ENCODE peak calls at places on chromosomes 11 and 22, in nine cellular contexts. One of them, this sample, is unnamed.

GRCh38 chr11:131591051-131591461 is 220.6 kb downstream of the NTM start:
- DNase-seq in GM23338: peak
- DNase-seq in sigmoid colon: no peak
- DNase-seq in transverse colon: no peak
- DNase-seq in HCT116: no peak
- DNase-seq in SK-N-MC: no peak
- DNase-seq in Panc1: no peak
- DNase-seq in endothelial cell of umbilical vein: no peak
- DNase-seq in K562: no peak
- DNase-seq in this sample: no peak

GRCh38 chr11:129643031-129643721 is 172.5 kb upstream of the TMEM45B start:
- DNase-seq in endothelial cell of umbilical vein: no peak
- DNase-seq in sigmoid colon: no peak
- DNase-seq in Panc1: no peak
- DNase-seq in GM23338: no peak
- DNase-seq in transverse colon: no peak
- DNase-seq in SK-N-MC: no peak
- DNase-seq in HCT116: no peak
- DNase-seq in K562: no peak
- DNase-seq in this sample: no peak

GRCh38 chr11:108122166-108122628 is 830 bp downstream of the ACAT1 start:
- DNase-seq in endothelial cell of umbilical vein: no peak
- DNase-seq in HCT116: no peak
- DNase-seq in Panc1: no peak
- DNase-seq in sigmoid colon: no peak
- DNase-seq in K562: peak
- DNase-seq in transverse colon: peak
- DNase-seq in SK-N-MC: no peak
- DNase-seq in GM23338: peak
- DNase-seq in this sample: no peak

GRCh38 chr22:47837703-47838102 is 1075.3 kb downstream of the TBC1D22A start:
- DNase-seq in K562: peak
- DNase-seq in SK-N-MC: peak
- DNase-seq in sigmoid colon: no peak
- DNase-seq in GM23338: peak
- DNase-seq in HCT116: peak
- DNase-seq in transverse colon: no peak
- DNase-seq in Panc1: no peak
- DNase-seq in endothelial cell of umbilical vein: no peak
- DNase-seq in this sample: no peak

GRCh38 chr22:20807315-20807752 is 33.4 kb downstream of the SERPIND1 start:
- DNase-seq in sigmoid colon: no peak
- DNase-seq in GM23338: no peak
- DNase-seq in HCT116: peak
- DNase-seq in K562: peak
- DNase-seq in Panc1: peak
- DNase-seq in transverse colon: no peak
- DNase-seq in endothelial cell of umbilical vein: no peak
- DNase-seq in SK-N-MC: no peak
- DNase-seq in this sample: no peak

GRCh38 chr11:128422576-128423370 is 164.6 kb downstream of the ETS1 start:
- DNase-seq in transverse colon: peak
- DNase-seq in HCT116: no peak
- DNase-seq in GM23338: no peak
- DNase-seq in K562: no peak
- DNase-seq in endothelial cell of umbilical vein: no peak
- DNase-seq in SK-N-MC: no peak
- DNase-seq in sigmoid colon: no peak
- DNase-seq in Panc1: no peak
- DNase-seq in this sample: no peak

GRCh38 chr11:62554377-62554776 is 7.8 kb upstream of the AHNAK start:
- DNase-seq in Panc1: no peak
- DNase-seq in K562: no peak
- DNase-seq in endothelial cell of umbilical vein: no peak
- DNase-seq in SK-N-MC: no peak
- DNase-seq in HCT116: no peak
- DNase-seq in sigmoid colon: peak
- DNase-seq in GM23338: peak
- DNase-seq in transverse colon: no peak
- DNase-seq in this sample: no peak

GRCh38 chr11:66848671-66849500 is 5.6 kb downstream of the RCE1 start:
- DNase-seq in transverse colon: no peak
- DNase-seq in K562: no peak
- DNase-seq in endothelial cell of umbilical vein: no peak
- DNase-seq in SK-N-MC: no peak
- DNase-seq in sigmoid colon: peak
- DNase-seq in HCT116: no peak
- DNase-seq in Panc1: no peak
- DNase-seq in GM23338: no peak
- DNase-seq in this sample: peak

GRCh38 chr22:23216331-23217170 is 36.2 kb downstream of the BCR start:
- DNase-seq in GM23338: no peak
- DNase-seq in K562: peak
- DNase-seq in SK-N-MC: no peak
- DNase-seq in transverse colon: no peak
- DNase-seq in HCT116: no peak
- DNase-seq in Panc1: no peak
- DNase-seq in sigmoid colon: no peak
- DNase-seq in endothelial cell of umbilical vein: no peak
- DNase-seq in this sample: no peak

GRCh38 chr11:7900686-7901085 is 30.4 kb downstream of the OR10A6 start:
- DNase-seq in sigmoid colon: no peak
- DNase-seq in GM23338: no peak
- DNase-seq in transverse colon: peak
- DNase-seq in SK-N-MC: no peak
- DNase-seq in Panc1: no peak
- DNase-seq in endothelial cell of umbilical vein: no peak
- DNase-seq in K562: no peak
- DNase-seq in HCT116: no peak
- DNase-seq in this sample: no peak

GRCh38 chr11:29629281-29629680 is 387.5 kb downstream of the KCNA4 start:
- DNase-seq in Panc1: no peak
- DNase-seq in sigmoid colon: no peak
- DNase-seq in HCT116: no peak
- DNase-seq in GM23338: no peak
- DNase-seq in endothelial cell of umbilical vein: no peak
- DNase-seq in transverse colon: no peak
- DNase-seq in K562: no peak
- DNase-seq in SK-N-MC: no peak
- DNase-seq in this sample: no peak

GRCh38 chr22:27804683-27805297 is 3.2 kb upstream of the MN1 start:
- DNase-seq in transverse colon: peak
- DNase-seq in SK-N-MC: peak
- DNase-seq in Panc1: peak
- DNase-seq in sigmoid colon: peak
- DNase-seq in endothelial cell of umbilical vein: peak
- DNase-seq in K562: peak
- DNase-seq in GM23338: peak
- DNase-seq in HCT116: no peak
- DNase-seq in this sample: peak

GRCh38 chr11:78741794-78742193 is 167.1 kb upstream of the NARS2 start:
- DNase-seq in GM23338: no peak
- DNase-seq in SK-N-MC: no peak
- DNase-seq in HCT116: no peak
- DNase-seq in Panc1: no peak
- DNase-seq in K562: no peak
- DNase-seq in endothelial cell of umbilical vein: no peak
- DNase-seq in transverse colon: no peak
- DNase-seq in sigmoid colon: no peak
- DNase-seq in this sample: no peak

GRCh38 chr11:125071408-125071807 is 8.3 kb downstream of the SLC37A2 start:
- DNase-seq in endothelial cell of umbilical vein: no peak
- DNase-seq in K562: no peak
- DNase-seq in SK-N-MC: no peak
- DNase-seq in GM23338: no peak
- DNase-seq in Panc1: no peak
- DNase-seq in sigmoid colon: peak
- DNase-seq in HCT116: no peak
- DNase-seq in transverse colon: no peak
- DNase-seq in this sample: no peak

GRCh38 chr22:22033803-22034468 is 51.3 kb upstream of the TOP3B start:
- DNase-seq in transverse colon: no peak
- DNase-seq in sigmoid colon: no peak
- DNase-seq in HCT116: no peak
- DNase-seq in K562: no peak
- DNase-seq in SK-N-MC: no peak
- DNase-seq in Panc1: no peak
- DNase-seq in endothelial cell of umbilical vein: no peak
- DNase-seq in GM23338: no peak
- DNase-seq in this sample: no peak

GRCh38 chr22:17734197-17734596 is 40.1 kb downstream of the BID start:
- DNase-seq in GM23338: no peak
- DNase-seq in sigmoid colon: no peak
- DNase-seq in K562: no peak
- DNase-seq in HCT116: no peak
- DNase-seq in SK-N-MC: no peak
- DNase-seq in transverse colon: no peak
- DNase-seq in endothelial cell of umbilical vein: peak
- DNase-seq in Panc1: no peak
- DNase-seq in this sample: no peak

GRCh38 chr11:134574425-134574824 is 162.4 kb upstream of the B3GAT1 start:
- DNase-seq in endothelial cell of umbilical vein: no peak
- DNase-seq in transverse colon: no peak
- DNase-seq in Panc1: no peak
- DNase-seq in K562: no peak
- DNase-seq in GM23338: no peak
- DNase-seq in SK-N-MC: no peak
- DNase-seq in sigmoid colon: peak
- DNase-seq in HCT116: no peak
- DNase-seq in this sample: no peak

GRCh38 chr22:19576460-19577421 is 52.5 kb upstream of the CLDN5 start:
- DNase-seq in GM23338: peak
- DNase-seq in sigmoid colon: peak
- DNase-seq in K562: peak
- DNase-seq in transverse colon: no peak
- DNase-seq in endothelial cell of umbilical vein: peak
- DNase-seq in HCT116: no peak
- DNase-seq in Panc1: no peak
- DNase-seq in SK-N-MC: no peak
- DNase-seq in this sample: peak

GRCh38 chr22:41524283-41524682 is 20.0 kb downstream of the POLR3H start:
- DNase-seq in K562: no peak
- DNase-seq in HCT116: no peak
- DNase-seq in Panc1: no peak
- DNase-seq in transverse colon: peak
- DNase-seq in sigmoid colon: peak
- DNase-seq in SK-N-MC: no peak
- DNase-seq in endothelial cell of umbilical vein: peak
- DNase-seq in GM23338: no peak
- DNase-seq in this sample: no peak

GRCh38 chr22:49965291-49966040 is 4.9 kb downstream of the PIM3 start:
- DNase-seq in sigmoid colon: peak
- DNase-seq in transverse colon: peak
- DNase-seq in K562: no peak
- DNase-seq in GM23338: no peak
- DNase-seq in endothelial cell of umbilical vein: no peak
- DNase-seq in Panc1: no peak
- DNase-seq in HCT116: no peak
- DNase-seq in SK-N-MC: no peak
- DNase-seq in this sample: no peak
- TF ChIP-seq POLR2AphosphoS5 in sigmoid colon: no peak
- TF ChIP-seq POLR2AphosphoS5 in transverse colon: peak
- TF ChIP-seq POLR2AphosphoS5 in K562: no peak
- TF ChIP-seq POLR2AphosphoS5 in GM23338: no peak
- TF ChIP-seq POLR2AphosphoS5 in endothelial cell of umbilical vein: peak
- TF ChIP-seq POLR2AphosphoS5 in Panc1: peak
- TF ChIP-seq POLR2AphosphoS5 in HCT116: no peak
- TF ChIP-seq POLR2AphosphoS5 in SK-N-MC: no peak
- TF ChIP-seq POLR2AphosphoS5 in this sample: peak

DNA sequence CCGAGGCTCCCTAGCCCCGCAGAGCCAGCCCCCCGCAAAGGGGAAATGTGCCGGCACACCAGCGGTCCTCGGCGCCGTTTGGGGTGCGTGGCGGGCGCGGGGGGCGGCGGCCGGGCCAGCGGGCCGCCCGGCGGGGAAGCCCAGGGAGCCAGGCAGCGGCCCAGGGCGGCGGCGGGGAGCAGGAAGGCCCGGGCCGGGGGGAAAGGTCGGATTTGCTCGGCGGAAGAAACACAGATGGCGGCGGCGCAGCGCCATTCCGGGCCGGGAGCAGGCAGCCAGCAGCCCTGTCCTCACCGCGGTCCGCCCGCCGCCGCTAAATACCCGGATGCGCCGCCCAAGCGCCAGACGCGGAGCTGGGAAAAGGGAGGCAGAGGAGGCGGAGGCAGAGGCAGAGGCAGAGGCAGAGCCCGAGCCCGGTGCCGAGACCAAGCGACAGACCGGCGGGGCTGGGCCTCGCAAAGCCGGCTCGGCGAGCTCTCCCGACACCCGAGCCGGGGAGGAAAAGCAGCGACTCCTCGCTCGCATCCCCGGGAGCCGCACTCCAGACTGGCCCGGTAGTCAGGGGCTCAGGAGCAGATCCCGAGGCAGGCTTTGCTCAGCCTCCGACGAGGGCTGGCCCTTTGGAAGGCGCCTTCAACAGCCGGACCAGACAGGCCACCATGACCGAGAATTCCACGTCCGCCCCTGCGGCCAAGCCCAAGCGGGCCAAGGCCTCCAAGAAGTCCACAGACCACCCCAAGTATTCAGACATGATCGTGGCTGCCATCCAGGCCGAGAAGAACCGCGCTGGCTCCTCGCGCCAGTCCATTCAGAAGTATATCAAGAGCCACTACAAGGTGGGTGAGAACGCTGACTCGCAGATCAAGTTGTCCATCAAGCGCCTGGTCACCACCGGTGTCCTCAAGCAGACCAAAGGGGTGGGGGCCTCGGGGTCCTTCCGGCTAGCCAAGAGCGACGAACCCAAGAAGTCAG is 2.6 kb upstream of the GCAT start:
- DNase-seq in K562: no peak
- DNase-seq in endothelial cell of umbilical vein: peak
- DNase-seq in Panc1: no peak
- DNase-seq in GM23338: peak
- DNase-seq in transverse colon: peak
- DNase-seq in HCT116: peak
- DNase-seq in sigmoid colon: peak
- DNase-seq in SK-N-MC: no peak
- DNase-seq in this sample: no peak
- TF ChIP-seq POLR2AphosphoS5 in K562: no peak
- TF ChIP-seq POLR2AphosphoS5 in endothelial cell of umbilical vein: peak
- TF ChIP-seq POLR2AphosphoS5 in Panc1: peak
- TF ChIP-seq POLR2AphosphoS5 in GM23338: peak
- TF ChIP-seq POLR2AphosphoS5 in transverse colon: peak
- TF ChIP-seq POLR2AphosphoS5 in HCT116: peak
- TF ChIP-seq POLR2AphosphoS5 in sigmoid colon: peak
- TF ChIP-seq POLR2AphosphoS5 in SK-N-MC: peak
- TF ChIP-seq POLR2AphosphoS5 in this sample: no peak

GRCh38 chr22:44037519-44038370 is 13.6 kb downstream of the PARVB start:
- DNase-seq in Panc1: peak
- DNase-seq in HCT116: peak
- DNase-seq in sigmoid colon: peak
- DNase-seq in transverse colon: peak
- DNase-seq in SK-N-MC: no peak
- DNase-seq in K562: no peak
- DNase-seq in GM23338: no peak
- DNase-seq in endothelial cell of umbilical vein: peak
- DNase-seq in this sample: no peak
- TF ChIP-seq POLR2AphosphoS5 in Panc1: no peak
- TF ChIP-seq POLR2AphosphoS5 in HCT116: peak
- TF ChIP-seq POLR2AphosphoS5 in sigmoid colon: peak
- TF ChIP-seq POLR2AphosphoS5 in transverse colon: no peak
- TF ChIP-seq POLR2AphosphoS5 in SK-N-MC: no peak
- TF ChIP-seq POLR2AphosphoS5 in K562: no peak
- TF ChIP-seq POLR2AphosphoS5 in GM23338: no peak
- TF ChIP-seq POLR2AphosphoS5 in endothelial cell of umbilical vein: peak
- TF ChIP-seq POLR2AphosphoS5 in this sample: no peak

GRCh38 chr11:92591551-92591950 is 366.9 kb downstream of the FAT3 start:
- DNase-seq in endothelial cell of umbilical vein: no peak
- DNase-seq in transverse colon: no peak
- DNase-seq in GM23338: no peak
- DNase-seq in Panc1: no peak
- DNase-seq in HCT116: no peak
- DNase-seq in SK-N-MC: no peak
- DNase-seq in K562: no peak
- DNase-seq in sigmoid colon: no peak
- DNase-seq in this sample: no peak
- TF ChIP-seq POLR2AphosphoS5 in endothelial cell of umbilical vein: no peak
- TF ChIP-seq POLR2AphosphoS5 in transverse colon: no peak
- TF ChIP-seq POLR2AphosphoS5 in GM23338: no peak
- TF ChIP-seq POLR2AphosphoS5 in Panc1: no peak
- TF ChIP-seq POLR2AphosphoS5 in HCT116: no peak
- TF ChIP-seq POLR2AphosphoS5 in SK-N-MC: no peak
- TF ChIP-seq POLR2AphosphoS5 in K562: no peak
- TF ChIP-seq POLR2AphosphoS5 in sigmoid colon: no peak
- TF ChIP-seq POLR2AphosphoS5 in this sample: no peak